ENCODE peak calls at places on chromosome 1, in four cellular contexts. U, Q, H and B are unnamed samples.

GRCh38 chr1:96049759-96050409 is 671.7 kb upstream of the PTBP2 start:
- DNase-seq in U (no peak), Q (no peak), H (no peak), B (no peak)

GRCh38 chr1:102970496-102971078 is 137.7 kb downstream of the COL11A1 start:
- DNase-seq in U (no peak), Q (no peak), H (no peak), B (no peak)

GRCh38 chr1:100377590-100378361 is 25.5 kb downstream of the CDC14A start:
- DNase-seq in U (no peak), Q (no peak), H (no peak), B (no peak)

GRCh38 chr1:30523055-30524020 is 200.0 kb downstream of the MATN1 start:
- DNase-seq in U (no peak), Q (no peak), H (no peak), B (no peak)

GRCh38 chr1:116390195-116390594 is 17.2 kb downstream of the ATP1A1 start:
- DNase-seq in U (no peak), Q (no peak), H (no peak), B (no peak)

GRCh38 chr1:42777860-42778259 is 6.9 kb upstream of the TMEM269 start:
- DNase-seq in U (no peak), Q (no peak), H (no peak), B (peak)

GRCh38 chr1:180854456-180854855 is 58.2 kb upstream of the KIAA1614 start:
- DNase-seq in U (no peak), Q (no peak), H (no peak), B (no peak)

GRCh38 chr1:240455228-240455821 is 156.6 kb downstream of the GREM2 start:
- DNase-seq in U (no peak), Q (no peak), H (no peak), B (no peak)

GRCh38 chr1:210496063-210496462 is 167.4 kb downstream of the HHAT start:
- DNase-seq in U (no peak), Q (no peak), H (no peak), B (no peak)

GRCh38 chr1:83098791-83099190 is 900.1 kb downstream of the TTLL7 start:
- DNase-seq in U (no peak), Q (no peak), H (no peak), B (no peak)

GRCh38 chr1:20102875-20103274 is 16.5 kb downstream of the PLA2G2D start:
- DNase-seq in U (no peak), Q (no peak), H (no peak), B (no peak)

GRCh38 chr1:236753554-236753953 is 41.5 kb upstream of the MTR start:
- DNase-seq in U (peak), Q (no peak), H (no peak), B (no peak)

GRCh38 chr1:220819627-220820026 is 32.9 kb downstream of the MTARC1 start:
- DNase-seq in U (no peak), Q (no peak), H (no peak), B (no peak)

GRCh38 chr1:225467193-225468020 is 39.6 kb upstream of the LBR start:
- DNase-seq in U (no peak), Q (peak), H (no peak), B (peak)

GRCh38 chr1:100530901-100531487 is 6.9 kb upstream of the GPR88 start:
- DNase-seq in U (no peak), Q (no peak), H (no peak), B (no peak)

GRCh38 chr1:80448081-80448480 is 1352.7 kb upstream of the ADGRL2 start:
- DNase-seq in U (no peak), Q (no peak), H (no peak), B (no peak)

GRCh38 chr1:67214420-67215174 is 48.3 kb downstream of the IL23R start:
- DNase-seq in U (no peak), Q (no peak), H (no peak), B (peak)